ENCODE peak calls at places on chromosomes 11 and 22, in four cellular contexts. O is right lobe of liver, T is GM23248, W is Caco-2. F is an unnamed sample.

GRCh38 chr22:27752771-27753170 is 48.8 kb downstream of the MN1 start:
- DNase-seq in O (no peak), T (peak), W (no peak), F (peak)

GRCh38 chr22:24178502-24179440 is 2.5 kb upstream of the SUSD2 start:
- DNase-seq in O (no peak), T (peak), W (peak), F (no peak)

GRCh38 chr11:120024586-120024985 is 113.3 kb downstream of the TRIM29 start:
- DNase-seq in O (no peak), T (no peak), W (no peak), F (no peak)

GRCh38 chr11:95477981-95478380 is 247.0 kb upstream of the SESN3 start:
- DNase-seq in O (no peak), T (no peak), W (no peak), F (no peak)

GRCh38 chr11:47766363-47767227 is 546 bp downstream of the FNBP4 start:
- DNase-seq in O (peak), T (peak), W (peak), F (peak)

GRCh38 chr11:2564588-2565440 is 120.0 kb downstream of the KCNQ1 start:
- DNase-seq in O (peak), T (no peak), W (no peak), F (peak)

GRCh38 chr11:14411818-14412217 is 52.8 kb upstream of the RRAS2 start:
- DNase-seq in O (no peak), T (peak), W (no peak), F (peak)

GRCh38 chr11:122656073-122656630 is 630 bp downstream of the UBASH3B start:
- DNase-seq in O (peak), T (peak), W (peak), F (peak)

GRCh38 chr22:40666151-40666848 is 13.0 kb upstream of the MCHR1 start:
- DNase-seq in O (no peak), T (peak), W (no peak), F (peak)

GRCh38 chr11:120612363-120613263 is 101.1 kb downstream of the GRIK4 start:
- DNase-seq in O (peak), T (peak), W (peak), F (no peak)

GRCh38 chr22:36928181-36928580 is 14.8 kb downstream of the CSF2RB start:
- DNase-seq in O (no peak), T (no peak), W (no peak), F (no peak)

GRCh38 chr11:119752324-119752723 is 23.3 kb upstream of the NECTIN1 start:
- DNase-seq in O (no peak), T (no peak), W (no peak), F (no peak)

GRCh38 chr11:14783788-14784187 is 108.2 kb downstream of the CYP2R1 start:
- DNase-seq in O (no peak), T (no peak), W (no peak), F (no peak)

GRCh38 chr22:23574371-23574811 is 5.7 kb downstream of the IGLL1 start:
- DNase-seq in O (no peak), T (no peak), W (no peak), F (peak)

GRCh38 chr11:110445428-110445827 is 15.7 kb downstream of the FDX1 start:
- DNase-seq in O (no peak), T (peak), W (no peak), F (no peak)

GRCh38 chr11:35083181-35084061 is 55.5 kb upstream of the CD44 start:
- DNase-seq in O (peak), T (peak), W (no peak), F (peak)

F was measured in aorta.